ENCODE peak calls at places on chromosomes 5 and 9, in six cellular contexts. V is NCI-H1105 treated with DMSO at 0.1 percent for 48 hours, G is LoVo, Q is memory B cell, O is activated T-cell treated with anti-CD3 and anti-CD28 coated beads for 1 hour, Z is lower leg skin. R is an unnamed sample.

GRCh38 chr9:68980341-68980914 is 33.5 kb downstream of the PRKACG start:
- DNase-seq in V (no peak), Z (no peak), O (no peak), G (no peak), Q (no peak), R (no peak)

GRCh38 chr5:84885479-84886258 is 501.0 kb upstream of the EDIL3 start:
- DNase-seq in G (no peak), V (no peak), Z (no peak), O (no peak), Q (no peak), R (no peak)

GRCh38 chr5:53073349-53073748 is 36.2 kb downstream of the MOCS2 start:
- DNase-seq in Z (no peak), V (no peak), O (no peak), Q (no peak), G (no peak), R (no peak)

GRCh38 chr5:146173597-146173996 is 8.9 kb downstream of the LARS1 start:
- DNase-seq in Z (no peak), G (no peak), O (no peak), Q (no peak), V (no peak), R (no peak)

GRCh38 chr9:7570107-7570720 is 229.4 kb downstream of the DMAC1 start:
- DNase-seq in V (peak; percentile 66), Q (peak; percentile 57), Z (peak; percentile 23), G (peak; percentile 37), O (peak; percentile 57), R (no peak)

GRCh38 chr5:643351-643801 is 31.2 kb downstream of the CEP72 start:
- DNase-seq in Q (peak; percentile 40), V (peak; percentile 13), O (no peak), Z (no peak), G (no peak), R (no peak)

GRCh38 chr9:125399666-125400065 is 138.0 kb downstream of the GAPVD1 start:
- DNase-seq in O (no peak), Q (no peak), V (no peak), Z (no peak), G (no peak), R (no peak)

GRCh38 chr5:173823721-173824567 is 64.2 kb upstream of the CPEB4 start:
- DNase-seq in G (peak; percentile 84), O (no peak), V (no peak), Z (no peak), Q (no peak), R (no peak)

GRCh38 chr5:41508186-41508585 is 2.2 kb downstream of the PLCXD3 start:
- DNase-seq in G (no peak), Q (no peak), V (no peak), Z (no peak), O (no peak), R (no peak)

GRCh38 chr5:121199238-121199999 is 652.3 kb upstream of the FTMT start:
- DNase-seq in Q (no peak), O (no peak), Z (no peak), V (no peak), G (no peak), R (no peak)

GRCh38 chr5:173864126-173865075 is 23.7 kb upstream of the CPEB4 start:
- DNase-seq in V (no peak), Q (no peak), O (no peak), Z (no peak), G (no peak), R (no peak)

GRCh38 chr9:12812710-12813109 is 37.9 kb downstream of the LURAP1L start:
- DNase-seq in Z (no peak), V (no peak), O (no peak), Q (no peak), G (no peak), R (no peak)

GRCh38 chr9:20989923-20990341 is 41.5 kb downstream of the HACD4 start:
- DNase-seq in Q (no peak), G (no peak), Z (peak; percentile 16), V (no peak), O (no peak), R (peak; percentile 54)

GRCh38 chr5:108919591-108920326 is 172.1 kb downstream of the FER start:
- DNase-seq in G (no peak), O (no peak), V (no peak), Z (no peak), Q (no peak), R (no peak)

GRCh38 chr5:169706758-169707450 is 69.8 kb downstream of the DOCK2 start:
- DNase-seq in G (no peak), V (no peak), Z (no peak), O (no peak), Q (no peak), R (no peak)

GRCh38 chr9:35367451-35367850 is 122.5 kb upstream of the RUSC2 start:
- DNase-seq in V (no peak), Q (no peak), Z (peak; percentile 15), O (no peak), G (no peak), R (no peak)

GRCh38 chr9:12723409-12724028 is 30.3 kb downstream of the TYRP1 start:
- DNase-seq in Q (no peak), Z (no peak), G (peak; percentile 41), V (peak; percentile 49), O (no peak), R (no peak)

GRCh38 chr9:684950-685340 is 156.6 kb upstream of the DMRT1 start:
- DNase-seq in Z (no peak), Q (no peak), V (no peak), G (no peak), O (no peak), R (no peak)

GRCh38 chr9:121463026-121463827 is 36.4 kb downstream of the GGTA1 start:
- DNase-seq in Z (no peak), G (no peak), V (no peak), O (no peak), Q (peak; percentile 14), R (no peak)

GRCh38 chr9:97895695-97896332 is 26.5 kb downstream of the TRMO start:
- DNase-seq in Q (no peak), O (no peak), G (no peak), Z (no peak), V (no peak), R (no peak)

GRCh38 chr9:128361981-128362646 is 9.1 kb upstream of the URM1 start:
- DNase-seq in V (peak; percentile 71), Q (peak; percentile 55), G (peak; percentile 79), Z (peak; percentile 83), O (peak; percentile 52), R (peak; percentile 91)

GRCh38 chr9:512555-513272 is 298.0 kb downstream of the DOCK8 start:
- DNase-seq in V (peak; percentile 68), Z (no peak), O (no peak), G (no peak), Q (no peak), R (no peak)

GRCh38 chr9:130480673-130481072 is 35.9 kb downstream of the ASS1 start:
- DNase-seq in V (no peak), O (no peak), Z (no peak), G (no peak), Q (no peak), R (peak; percentile 62)

GRCh38 chr5:57600321-57600720 is 117.7 kb upstream of the ACTBL2 start:
- DNase-seq in V (no peak), O (no peak), Z (no peak), G (no peak), Q (no peak), R (no peak)

GRCh38 chr9:8160787-8161186 is 361.2 kb upstream of the DMAC1 start:
- DNase-seq in Z (no peak), V (no peak), G (no peak), O (no peak), Q (no peak), R (no peak)

GRCh38 chr5:44388504-44389409 is 463 bp downstream of the FGF10 start:
- DNase-seq in G (peak; percentile 41), Z (no peak), V (peak; percentile 20), O (no peak), Q (no peak), R (peak; percentile 68)

GRCh38 chr9:133347515-133347984 is 381 bp downstream of the MED22 start:
- DNase-seq in G (peak; percentile 18), V (peak; percentile 17), Q (peak; percentile 53), Z (no peak), O (no peak), R (peak; percentile 83)

GRCh38 chr9:5582835-5583195 is 46.1 kb upstream of the RIC1 start:
- DNase-seq in Q (peak; percentile 46), G (no peak), V (no peak), Z (peak; percentile 72), O (peak; percentile 2), R (no peak)

GRCh38 chr5:132779961-132780360 is 2.9 kb upstream of the SEPTIN8 start:
- DNase-seq in Q (no peak), V (no peak), O (no peak), G (no peak), Z (no peak), R (no peak)

GRCh38 chr5:148569948-148570347 is 84.4 kb downstream of the HTR4 start:
- DNase-seq in V (peak; percentile 13), Q (no peak), G (peak; percentile 5), O (no peak), Z (no peak), R (no peak)

GRCh38 chr5:107219993-107220392 is 450.7 kb downstream of the EFNA5 start:
- DNase-seq in Z (no peak), G (no peak), O (no peak), V (no peak), Q (no peak), R (no peak)

GRCh38 chr5:134242146-134242545 is 16.3 kb upstream of the PPP2CA start:
- DNase-seq in Z (no peak), O (no peak), V (no peak), G (no peak), Q (no peak), R (no peak)

GRCh38 chr9:94974154-94974860 is 247.8 kb downstream of the AOPEP start:
- DNase-seq in G (no peak), Q (no peak), V (no peak), O (no peak), Z (no peak), R (no peak)

R was measured in kidney.